ENCODE peak calls at places on chromosomes 1 and 21, in ten cellular contexts. One of them, this sample, is unnamed.

GRCh38 chr1:205977348-205978014 is 25.7 kb downstream of the RAB7B start:
- DNase-seq in ovary: peak; percentile 75
- DNase-seq in gastrocnemius medialis: peak; percentile 50
- DNase-seq in IMR-90: peak; percentile 81
- DNase-seq in body of pancreas: peak; percentile 75
- DNase-seq in A549: peak; percentile 70
- DNase-seq in testis: peak; percentile 78
- DNase-seq in adrenal gland: peak; percentile 84
- DNase-seq in H54: peak; percentile 60
- DNase-seq in heart left ventricle: peak; percentile 74
- DNase-seq in this sample: peak; percentile 74

GRCh38 chr1:12603224-12603623 is 14.8 kb downstream of the DHRS3 start:
- DNase-seq in A549: no peak
- DNase-seq in adrenal gland: no peak
- DNase-seq in ovary: no peak
- DNase-seq in body of pancreas: no peak
- DNase-seq in gastrocnemius medialis: no peak
- DNase-seq in IMR-90: no peak
- DNase-seq in heart left ventricle: no peak
- DNase-seq in testis: no peak
- DNase-seq in H54: no peak
- DNase-seq in this sample: no peak

GRCh38 chr1:178379807-178380206 is 117.0 kb downstream of the CLEC20A start:
- DNase-seq in body of pancreas: no peak
- DNase-seq in heart left ventricle: no peak
- DNase-seq in A549: no peak
- DNase-seq in H54: no peak
- DNase-seq in testis: peak; percentile 25
- DNase-seq in IMR-90: no peak
- DNase-seq in ovary: no peak
- DNase-seq in gastrocnemius medialis: no peak
- DNase-seq in adrenal gland: no peak
- DNase-seq in this sample: peak; percentile 25

GRCh38 chr1:34984435-34985062 is 598 bp downstream of the TMEM35B start:
- DNase-seq in gastrocnemius medialis: peak; percentile 27
- DNase-seq in heart left ventricle: peak; percentile 60
- DNase-seq in A549: no peak
- DNase-seq in IMR-90: peak; percentile 33
- DNase-seq in testis: peak; percentile 47
- DNase-seq in body of pancreas: peak; percentile 40
- DNase-seq in adrenal gland: peak; percentile 61
- DNase-seq in ovary: peak; percentile 51
- DNase-seq in H54: peak; percentile 49
- DNase-seq in this sample: peak; percentile 41

GRCh38 chr1:14924455-14925325 is 228.9 kb upstream of the TMEM51 start:
- DNase-seq in A549: peak; percentile 43
- DNase-seq in testis: peak; percentile 59
- DNase-seq in body of pancreas: peak; percentile 56
- DNase-seq in heart left ventricle: peak; percentile 63
- DNase-seq in IMR-90: peak; percentile 59
- DNase-seq in H54: peak; percentile 41
- DNase-seq in gastrocnemius medialis: no peak
- DNase-seq in adrenal gland: peak; percentile 63
- DNase-seq in ovary: peak; percentile 56
- DNase-seq in this sample: peak; percentile 8

GRCh38 chr1:155933591-155934096 is 569 bp downstream of the KHDC4 start:
- DNase-seq in heart left ventricle: no peak
- DNase-seq in testis: no peak
- DNase-seq in adrenal gland: peak; percentile 58
- DNase-seq in A549: no peak
- DNase-seq in IMR-90: no peak
- DNase-seq in gastrocnemius medialis: no peak
- DNase-seq in body of pancreas: no peak
- DNase-seq in H54: no peak
- DNase-seq in ovary: no peak
- DNase-seq in this sample: peak; percentile 64

GRCh38 chr21:15722591-15723324 is 7.0 kb upstream of the USP25 start:
- DNase-seq in IMR-90: no peak
- DNase-seq in ovary: no peak
- DNase-seq in gastrocnemius medialis: no peak
- DNase-seq in A549: no peak
- DNase-seq in H54: no peak
- DNase-seq in body of pancreas: peak; percentile 69
- DNase-seq in testis: no peak
- DNase-seq in heart left ventricle: no peak
- DNase-seq in adrenal gland: no peak
- DNase-seq in this sample: no peak

GRCh38 chr1:185960377-185961151 is 226.4 kb downstream of the HMCN1 start:
- DNase-seq in gastrocnemius medialis: peak; percentile 62
- DNase-seq in IMR-90: peak; percentile 7
- DNase-seq in heart left ventricle: peak; percentile 76
- DNase-seq in H54: no peak
- DNase-seq in A549: no peak
- DNase-seq in ovary: no peak
- DNase-seq in adrenal gland: peak; percentile 63
- DNase-seq in body of pancreas: peak; percentile 28
- DNase-seq in testis: peak; percentile 25
- DNase-seq in this sample: no peak

GRCh38 chr1:227033880-227034279 is 93.8 kb downstream of the COQ8A start:
- DNase-seq in body of pancreas: no peak
- DNase-seq in adrenal gland: no peak
- DNase-seq in heart left ventricle: no peak
- DNase-seq in IMR-90: no peak
- DNase-seq in ovary: no peak
- DNase-seq in testis: no peak
- DNase-seq in H54: no peak
- DNase-seq in A549: no peak
- DNase-seq in gastrocnemius medialis: no peak
- DNase-seq in this sample: no peak

GRCh38 chr1:29388170-29388569 is 151.8 kb downstream of the PTPRU start:
- DNase-seq in IMR-90: no peak
- DNase-seq in testis: no peak
- DNase-seq in adrenal gland: no peak
- DNase-seq in gastrocnemius medialis: no peak
- DNase-seq in A549: no peak
- DNase-seq in ovary: no peak
- DNase-seq in heart left ventricle: no peak
- DNase-seq in body of pancreas: no peak
- DNase-seq in H54: no peak
- DNase-seq in this sample: no peak

GRCh38 chr1:181221078-181221477 is 132.6 kb downstream of the IER5 start:
- DNase-seq in body of pancreas: peak; percentile 16
- DNase-seq in IMR-90: no peak
- DNase-seq in testis: no peak
- DNase-seq in gastrocnemius medialis: no peak
- DNase-seq in heart left ventricle: no peak
- DNase-seq in adrenal gland: no peak
- DNase-seq in A549: no peak
- DNase-seq in ovary: no peak
- DNase-seq in H54: no peak
- DNase-seq in this sample: no peak

GRCh38 chr1:173249349-173249748 is 42.2 kb upstream of the TNFSF4 start:
- DNase-seq in H54: no peak
- DNase-seq in body of pancreas: no peak
- DNase-seq in IMR-90: no peak
- DNase-seq in heart left ventricle: no peak
- DNase-seq in gastrocnemius medialis: no peak
- DNase-seq in testis: no peak
- DNase-seq in ovary: no peak
- DNase-seq in A549: no peak
- DNase-seq in adrenal gland: no peak
- DNase-seq in this sample: peak; percentile 24

GRCh38 chr1:45687753-45688737 is at the start of gene TMEM69:
- DNase-seq in adrenal gland: peak; percentile 89
- DNase-seq in IMR-90: peak; percentile 91
- DNase-seq in ovary: peak; percentile 73
- DNase-seq in A549: peak; percentile 81
- DNase-seq in testis: peak; percentile 78
- DNase-seq in gastrocnemius medialis: peak; percentile 81
- DNase-seq in H54: peak; percentile 50
- DNase-seq in body of pancreas: peak; percentile 88
- DNase-seq in heart left ventricle: peak; percentile 83
- DNase-seq in this sample: peak; percentile 94
- TF ChIP-seq POLR2A in adrenal gland: peak; percentile 27
- TF ChIP-seq POLR2A in IMR-90: peak; percentile 47
- TF ChIP-seq POLR2A in ovary: no peak
- TF ChIP-seq POLR2A in A549: peak; percentile 45
- TF ChIP-seq POLR2A in testis: no peak
- TF ChIP-seq POLR2A in gastrocnemius medialis: peak; percentile 14
- TF ChIP-seq POLR2A in H54: peak; percentile 53
- TF ChIP-seq POLR2A in body of pancreas: peak; percentile 33
- TF ChIP-seq POLR2A in heart left ventricle: peak; percentile 45
- TF ChIP-seq POLR2A in this sample: peak; percentile 27

DNA sequence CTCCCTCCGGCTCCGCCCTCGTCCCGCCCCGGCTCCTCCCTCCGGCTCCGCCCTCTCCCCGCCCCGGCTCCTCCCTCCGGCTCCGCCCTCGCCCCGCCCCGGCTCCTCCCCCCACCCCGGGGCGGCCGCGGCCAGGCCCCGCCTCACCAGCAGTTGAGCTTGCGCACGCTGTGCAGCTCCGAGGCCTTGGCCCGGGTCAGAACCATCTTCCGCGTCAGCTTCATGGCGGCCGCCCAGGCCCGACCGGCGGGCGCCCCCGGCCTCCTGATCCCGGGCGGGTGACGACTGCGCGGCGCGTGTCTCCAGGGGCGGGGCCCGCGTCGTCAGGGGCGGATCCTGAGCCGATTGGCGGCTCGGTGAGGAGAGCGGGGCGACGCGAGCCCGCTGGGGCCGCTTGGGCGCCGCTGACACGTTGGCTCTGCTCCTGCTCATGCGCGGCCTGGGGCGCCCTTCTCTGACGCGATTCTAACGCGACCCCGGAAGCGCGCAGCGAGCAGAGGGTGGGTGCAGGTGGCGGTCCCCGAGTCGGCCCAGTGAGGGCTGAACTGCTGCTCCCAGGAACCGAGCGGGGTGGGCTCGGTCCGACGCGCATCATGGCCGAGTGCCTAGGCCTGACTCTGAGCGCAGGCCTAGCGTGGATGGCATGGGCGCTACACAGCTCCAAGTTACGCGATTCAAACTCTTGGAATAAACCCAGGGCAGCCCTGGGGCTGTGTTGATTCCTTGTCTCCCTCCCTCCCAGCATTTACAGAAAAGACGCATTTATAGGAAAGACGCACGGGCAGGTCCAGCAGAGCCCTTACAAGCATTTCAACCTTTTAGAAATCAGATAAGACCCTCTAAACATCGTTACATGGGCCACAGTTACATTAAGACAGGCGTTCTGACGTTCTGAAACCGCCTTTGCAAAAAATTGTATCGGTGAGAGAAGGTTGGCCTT is at the start of gene CFAP410:
- DNase-seq in ovary: peak; percentile 94
- DNase-seq in gastrocnemius medialis: peak; percentile 93
- DNase-seq in body of pancreas: peak; percentile 95
- DNase-seq in heart left ventricle: peak; percentile 94
- DNase-seq in H54: peak; percentile 99
- DNase-seq in A549: peak; percentile 66
- DNase-seq in IMR-90: peak; percentile 94
- DNase-seq in adrenal gland: peak; percentile 96
- DNase-seq in testis: peak; percentile 90
- DNase-seq in this sample: peak; percentile 97
- TF ChIP-seq POLR2A in ovary: peak; percentile 92
- TF ChIP-seq POLR2A in gastrocnemius medialis: peak; percentile 94
- TF ChIP-seq POLR2A in body of pancreas: peak; percentile 96
- TF ChIP-seq POLR2A in heart left ventricle: peak; percentile 96
- TF ChIP-seq POLR2A in H54: peak; percentile 85
- TF ChIP-seq POLR2A in A549: peak; percentile 77
- TF ChIP-seq POLR2A in IMR-90: peak; percentile 93
- TF ChIP-seq POLR2A in adrenal gland: peak; percentile 92
- TF ChIP-seq POLR2A in testis: peak; percentile 55
- TF ChIP-seq POLR2A in this sample: peak; percentile 98

GRCh38 chr1:42334240-42335049 is 590 bp downstream of the FOXJ3 start:
- DNase-seq in A549: peak; percentile 53
- DNase-seq in testis: peak; percentile 70
- DNase-seq in body of pancreas: peak; percentile 38
- DNase-seq in IMR-90: peak; percentile 43
- DNase-seq in adrenal gland: peak; percentile 80
- DNase-seq in heart left ventricle: peak; percentile 60
- DNase-seq in gastrocnemius medialis: peak; percentile 53
- DNase-seq in ovary: peak; percentile 45
- DNase-seq in H54: peak; percentile 73
- DNase-seq in this sample: peak; percentile 77

GRCh38 chr1:42333662-42334239 is 1.3 kb downstream of the FOXJ3 start:
- DNase-seq in adrenal gland: no peak
- DNase-seq in gastrocnemius medialis: no peak
- DNase-seq in heart left ventricle: no peak
- DNase-seq in ovary: no peak
- DNase-seq in body of pancreas: no peak
- DNase-seq in testis: no peak
- DNase-seq in IMR-90: peak; percentile 20
- DNase-seq in H54: no peak
- DNase-seq in A549: no peak
- DNase-seq in this sample: peak; percentile 25

GRCh38 chr1:42336978-42337377 is 1.9 kb upstream of the FOXJ3 start:
- DNase-seq in A549: no peak
- DNase-seq in adrenal gland: no peak
- DNase-seq in IMR-90: no peak
- DNase-seq in gastrocnemius medialis: no peak
- DNase-seq in testis: no peak
- DNase-seq in heart left ventricle: no peak
- DNase-seq in ovary: no peak
- DNase-seq in H54: no peak
- DNase-seq in body of pancreas: no peak
- DNase-seq in this sample: no peak

GRCh38 chr1:42335809-42336518 is 929 bp upstream of the FOXJ3 start:
- DNase-seq in body of pancreas: peak; percentile 53
- DNase-seq in IMR-90: peak; percentile 45
- DNase-seq in ovary: no peak
- DNase-seq in testis: no peak
- DNase-seq in heart left ventricle: no peak
- DNase-seq in adrenal gland: no peak
- DNase-seq in H54: peak; percentile 24
- DNase-seq in A549: peak; percentile 18
- DNase-seq in gastrocnemius medialis: no peak
- DNase-seq in this sample: no peak

GRCh38 chr1:42335050-42335808 is at the start of gene FOXJ3:
- DNase-seq in H54: peak; percentile 92
- DNase-seq in body of pancreas: peak; percentile 94
- DNase-seq in gastrocnemius medialis: peak; percentile 89
- DNase-seq in IMR-90: peak; percentile 96
- DNase-seq in adrenal gland: peak; percentile 97
- DNase-seq in testis: peak; percentile 95
- DNase-seq in heart left ventricle: peak; percentile 95
- DNase-seq in ovary: peak; percentile 85
- DNase-seq in A549: peak; percentile 69
- DNase-seq in this sample: peak; percentile 98
- TF ChIP-seq POLR2A in H54: peak; percentile 82
- TF ChIP-seq POLR2A in body of pancreas: peak; percentile 94
- TF ChIP-seq POLR2A in gastrocnemius medialis: peak; percentile 86
- TF ChIP-seq POLR2A in IMR-90: peak; percentile 72
- TF ChIP-seq POLR2A in adrenal gland: peak; percentile 84
- TF ChIP-seq POLR2A in testis: no peak
- TF ChIP-seq POLR2A in heart left ventricle: peak; percentile 61
- TF ChIP-seq POLR2A in ovary: peak; percentile 50
- TF ChIP-seq POLR2A in A549: peak; percentile 49
- TF ChIP-seq POLR2A in this sample: peak; percentile 77

DNA sequence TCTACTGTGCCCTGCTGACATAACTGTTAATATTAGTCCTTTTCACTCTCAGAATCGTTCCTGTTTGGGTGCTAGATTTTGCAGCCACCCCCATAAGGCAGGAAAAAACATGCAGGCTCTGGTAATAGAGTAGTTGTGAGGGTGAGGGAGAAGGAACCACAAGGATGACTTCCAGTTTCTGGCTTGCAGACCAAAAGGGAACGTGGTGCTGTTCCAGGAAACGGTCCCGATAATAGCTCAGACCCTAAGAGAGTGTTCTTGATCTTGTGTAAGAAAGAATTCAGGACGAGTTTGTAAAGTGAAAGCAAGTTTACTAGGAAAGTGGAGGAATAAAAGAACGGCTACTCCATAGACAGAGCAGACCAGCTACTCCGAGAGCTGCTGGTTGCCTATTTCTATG is 50.7 kb upstream of the RHOU start:
- DNase-seq in H54: no peak
- DNase-seq in IMR-90: no peak
- DNase-seq in ovary: no peak
- DNase-seq in heart left ventricle: no peak
- DNase-seq in testis: peak; percentile 29
- DNase-seq in gastrocnemius medialis: no peak
- DNase-seq in adrenal gland: no peak
- DNase-seq in body of pancreas: peak; percentile 24
- DNase-seq in A549: no peak
- DNase-seq in this sample: no peak
- TF ChIP-seq POLR2A in H54: no peak
- TF ChIP-seq POLR2A in IMR-90: no peak
- TF ChIP-seq POLR2A in ovary: no peak
- TF ChIP-seq POLR2A in heart left ventricle: no peak
- TF ChIP-seq POLR2A in testis: no peak
- TF ChIP-seq POLR2A in gastrocnemius medialis: no peak
- TF ChIP-seq POLR2A in adrenal gland: no peak
- TF ChIP-seq POLR2A in body of pancreas: no peak
- TF ChIP-seq POLR2A in A549: no peak
- TF ChIP-seq POLR2A in this sample: no peak

This sample was measured in erythroblast.